ENCODE peak calls at places on chromosomes 11 and 22, in ten cellular contexts. M, E, H, A, W, K, I, O, P and Q are unnamed samples.

GRCh38 chr22:39985383-39986045 is 9.2 kb upstream of the FAM83F start:
- DNase-seq in K (no peak), A (no peak), W (no peak), P (no peak), M (no peak), E (no peak), H (no peak), I (no peak), O (no peak), Q (no peak)

GRCh38 chr11:130631119-130631518 is 182.7 kb downstream of the ADAMTS15 start:
- DNase-seq in O (peak), H (no peak), A (no peak), K (peak), P (no peak), M (no peak), W (peak), E (no peak), I (peak), Q (no peak)

GRCh38 chr22:38236786-38237185 is 35.0 kb downstream of the MAFF start:
- DNase-seq in E (no peak), I (no peak), O (no peak), M (no peak), A (no peak), H (no peak), P (no peak), K (no peak), W (no peak), Q (peak)

GRCh38 chr11:59680287-59681154 is 11.7 kb upstream of the PATL1 start:
- DNase-seq in H (peak), W (peak), P (peak), E (peak), I (peak), K (peak), M (peak), O (peak), A (no peak), Q (peak)

GRCh38 chr22:32661296-32661695 is 140.2 kb upstream of the TIMP3 start:
- DNase-seq in P (no peak), O (peak), H (no peak), K (peak), I (peak), W (peak), M (no peak), E (no peak), A (no peak), Q (peak)

GRCh38 chr22:42680648-42681047 is 31.5 kb upstream of the CYB5R3 start:
- DNase-seq in M (no peak), O (peak), I (peak), E (no peak), H (no peak), A (no peak), W (peak), K (peak), P (no peak), Q (no peak)

GRCh38 chr11:64396079-64396591 is 37.2 kb downstream of the RPS6KA4 start:
- DNase-seq in M (no peak), P (no peak), E (no peak), H (no peak), I (peak), A (no peak), W (no peak), O (peak), K (no peak), Q (no peak)

GRCh38 chr22:23801886-23802377 is 15.2 kb downstream of the SMARCB1 start:
- DNase-seq in P (no peak), M (no peak), I (no peak), H (no peak), A (no peak), K (no peak), E (no peak), O (no peak), W (no peak), Q (no peak)

GRCh38 chr11:44575288-44575672 is 9.8 kb downstream of the CD82 start:
- DNase-seq in M (peak), H (no peak), E (no peak), A (no peak), W (no peak), I (peak), K (no peak), O (no peak), P (peak), Q (no peak)

GRCh38 chr11:72226701-72227100 is 2.1 kb downstream of the INPPL1 start:
- DNase-seq in K (no peak), M (no peak), A (no peak), O (no peak), W (no peak), I (no peak), P (no peak), E (no peak), H (peak), Q (no peak)

GRCh38 chr11:15059132-15059531 is 14.3 kb upstream of the CALCB start:
- DNase-seq in K (peak), H (no peak), E (no peak), W (no peak), M (no peak), A (no peak), P (no peak), O (no peak), I (no peak), Q (no peak)

GRCh38 chr11:68384530-68385081 is 72.2 kb downstream of the LRP5 start:
- DNase-seq in P (no peak), M (peak), K (no peak), A (no peak), E (no peak), W (no peak), H (no peak), O (no peak), I (no peak), Q (no peak)

GRCh38 chr11:27398413-27398780 is 35.4 kb upstream of the CCDC34 start:
- DNase-seq in O (no peak), P (no peak), I (no peak), W (no peak), A (no peak), M (no peak), H (no peak), E (no peak), K (no peak), Q (no peak)

GRCh38 chr11:121767433-121767832 is 314.7 kb upstream of the SORL1-AS1 start:
- DNase-seq in K (no peak), M (no peak), H (no peak), P (no peak), E (no peak), O (no peak), I (no peak), A (no peak), W (no peak), Q (no peak)

GRCh38 chr22:47355776-47356432 is 593.5 kb downstream of the TBC1D22A start:
- DNase-seq in M (no peak), H (no peak), A (no peak), E (no peak), K (no peak), I (no peak), O (no peak), W (no peak), P (no peak), Q (peak)

GRCh38 chr11:69958308-69958707 is 119.8 kb upstream of the ANO1 start:
- DNase-seq in A (no peak), P (no peak), H (no peak), M (no peak), O (peak), E (no peak), W (no peak), K (no peak), I (peak), Q (no peak)

GRCh38 chr22:21624880-21625791 is 4.7 kb downstream of the YDJC start:
- DNase-seq in H (no peak), I (no peak), K (no peak), E (no peak), A (no peak), W (no peak), M (no peak), P (no peak), O (no peak), Q (no peak)